ENCODE peak calls at places on chromosomes 12 and 14, in six cellular contexts. G is mesothelial cell of epicardium; A is tibial artery; S is CD4-positive, alpha-beta T cell; B is AG04450; R is astrocyte of the spinal cord. K is an unnamed sample.

GRCh38 chr12:13289644-13290285 is 93.2 kb downstream of the EMP1 start:
- DNase-seq in G (no peak), A (no peak), S (no peak), B (no peak), R (no peak), K (no peak)

GRCh38 chr12:38919191-38919590 is 13.8 kb upstream of the CPNE8 start:
- DNase-seq in G (no peak), A (no peak), S (no peak), B (no peak), R (peak; percentile 24), K (no peak)

GRCh38 chr12:72228424-72228823 is 43.7 kb upstream of the TRHDE start:
- DNase-seq in G (no peak), A (no peak), S (no peak), B (no peak), R (no peak), K (no peak)

GRCh38 chr14:51369814-51370213 is 129.8 kb downstream of the TMX1 start:
- DNase-seq in G (no peak), A (no peak), S (no peak), B (no peak), R (no peak), K (no peak)

GRCh38 chr14:53894456-53894855 is 62.2 kb downstream of the BMP4 start:
- DNase-seq in G (no peak), A (no peak), S (no peak), B (no peak), R (peak; percentile 83), K (no peak)

GRCh38 chr12:67002711-67003110 is 266.4 kb upstream of the CAND1 start:
- DNase-seq in G (no peak), A (no peak), S (no peak), B (no peak), R (no peak), K (no peak)

GRCh38 chr12:14435627-14436026 is 70.1 kb downstream of the ATF7IP start:
- DNase-seq in G (no peak), A (no peak), S (no peak), B (no peak), R (no peak), K (no peak)

GRCh38 chr12:42932937-42933336 is 343.4 kb upstream of the PRICKLE1 start:
- DNase-seq in G (no peak), A (no peak), S (no peak), B (no peak), R (no peak), K (no peak)

GRCh38 chr14:71521238-71521637 is 411.0 kb upstream of the RGS6 start:
- DNase-seq in G (no peak), A (no peak), S (no peak), B (no peak), R (no peak), K (no peak)

GRCh38 chr12:24861751-24862575 is 86.9 kb downstream of the BCAT1 start:
- DNase-seq in G (no peak), A (no peak), S (no peak), B (no peak), R (peak; percentile 53), K (no peak)

GRCh38 chr14:101492716-101493115 is 68.6 kb upstream of the DIO3 start:
- DNase-seq in G (no peak), A (peak; percentile 52), S (no peak), B (no peak), R (no peak), K (no peak)

GRCh38 chr12:77107121-77107520 is 41.8 kb upstream of the E2F7 start:
- DNase-seq in G (no peak), A (no peak), S (no peak), B (no peak), R (no peak), K (no peak)
- TF ChIP-seq CTCF in G (no peak), A (no peak), S (no peak), B (no peak), R (no peak), K (no peak)

GRCh38 chr12:131574397-131574775 is 136.5 kb upstream of the SFSWAP start:
- DNase-seq in G (no peak), A (no peak), S (no peak), B (no peak), R (no peak), K (no peak)
- TF ChIP-seq CTCF in G (no peak), A (no peak), S (no peak), B (no peak), R (no peak), K (no peak)

GRCh38 chr14:68943107-68943506 is 36.0 kb downstream of the ACTN1 start:
- DNase-seq in G (no peak), A (no peak), S (no peak), B (no peak), R (no peak), K (no peak)

GRCh38 chr14:68940614-68941185 is 38.4 kb downstream of the ACTN1 start:
- DNase-seq in G (no peak), A (no peak), S (no peak), B (no peak), R (no peak), K (no peak)

GRCh38 chr14:68942281-68943035 is 36.6 kb downstream of the ACTN1 start:
- DNase-seq in G (no peak), A (no peak), S (no peak), B (no peak), R (no peak), K (no peak)

GRCh38 chr14:68939893-68940613 is 39.0 kb downstream of the ACTN1 start:
- DNase-seq in G (no peak), A (peak; percentile 98), S (no peak), B (peak; percentile 80), R (peak; percentile 99), K (no peak)

GRCh38 chr14:68941820-68942219 is 37.3 kb downstream of the ACTN1 start:
- DNase-seq in G (no peak), A (peak; percentile 95), S (no peak), B (peak; percentile 61), R (peak; percentile 93), K (no peak)
- TF ChIP-seq CTCF in G (no peak), A (peak; percentile 70), S (no peak), B (peak; percentile 55), R (peak; percentile 65), K (no peak)

GRCh38 chr14:69073429-69073828 is 79.5 kb downstream of the DCAF5 start:
- DNase-seq in G (no peak), A (no peak), S (no peak), B (no peak), R (no peak), K (no peak)

GRCh38 chr14:69072584-69072983 is 80.3 kb downstream of the DCAF5 start:
- DNase-seq in G (no peak), A (no peak), S (no peak), B (no peak), R (no peak), K (no peak)

GRCh38 chr14:69066396-69067171 is 86.3 kb downstream of the DCAF5 start:
- DNase-seq in G (no peak), A (no peak), S (no peak), B (no peak), R (no peak), K (no peak)

GRCh38 chr14:69064596-69064995 is 85.5 kb upstream of the ACTN1 start:
- DNase-seq in G (no peak), A (no peak), S (no peak), B (no peak), R (no peak), K (no peak)

DNA sequence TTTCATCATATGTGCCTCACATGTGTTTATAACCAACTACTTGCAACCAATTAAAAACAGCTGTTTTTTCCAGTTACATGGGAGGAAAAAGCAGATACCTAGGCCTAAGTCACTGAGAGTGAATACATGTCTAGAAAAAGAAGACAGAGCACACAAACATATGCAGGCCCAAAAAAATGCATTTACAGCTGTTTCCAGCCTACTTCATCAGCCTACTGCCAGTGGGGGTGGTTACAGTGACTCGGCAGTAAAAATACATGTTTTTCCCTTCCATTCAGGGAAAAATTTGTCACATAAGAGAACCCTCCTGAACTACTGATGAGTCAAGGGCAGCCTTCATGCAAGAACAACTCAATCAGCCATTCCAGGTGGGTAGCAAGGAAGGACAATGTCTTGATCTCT is 83.9 kb downstream of the DCAF5 start:
- DNase-seq in G (no peak), A (no peak), S (no peak), B (peak; percentile 77), R (peak; percentile 78), K (no peak)
- TF ChIP-seq CTCF in G (no peak), A (no peak), S (no peak), B (no peak), R (no peak), K (no peak)

DNA sequence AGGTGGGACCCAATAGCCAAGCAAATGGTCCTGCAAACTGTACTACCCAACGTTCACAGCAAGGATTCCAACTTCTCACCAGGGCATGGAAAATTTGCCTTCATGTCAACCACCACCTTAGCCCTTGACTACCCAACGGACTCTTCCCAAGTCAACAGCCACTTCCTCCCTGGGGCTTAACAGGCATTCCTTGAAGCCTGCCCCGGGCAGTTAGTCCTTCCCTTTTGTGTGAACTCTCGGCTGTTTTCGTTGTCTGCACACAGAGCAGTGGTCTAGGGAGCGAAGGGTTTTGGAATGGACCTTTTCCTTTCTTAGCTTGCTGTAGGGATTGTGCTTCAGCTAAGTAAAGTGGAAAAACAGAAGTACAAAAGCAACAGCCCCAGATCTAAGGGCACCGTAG is 35.2 kb upstream of the TCL1B start:
- DNase-seq in G (no peak), A (no peak), S (no peak), B (no peak), R (no peak), K (no peak)
- TF ChIP-seq CTCF in G (no peak), A (no peak), S (no peak), B (no peak), R (no peak), K (no peak)

DNA sequence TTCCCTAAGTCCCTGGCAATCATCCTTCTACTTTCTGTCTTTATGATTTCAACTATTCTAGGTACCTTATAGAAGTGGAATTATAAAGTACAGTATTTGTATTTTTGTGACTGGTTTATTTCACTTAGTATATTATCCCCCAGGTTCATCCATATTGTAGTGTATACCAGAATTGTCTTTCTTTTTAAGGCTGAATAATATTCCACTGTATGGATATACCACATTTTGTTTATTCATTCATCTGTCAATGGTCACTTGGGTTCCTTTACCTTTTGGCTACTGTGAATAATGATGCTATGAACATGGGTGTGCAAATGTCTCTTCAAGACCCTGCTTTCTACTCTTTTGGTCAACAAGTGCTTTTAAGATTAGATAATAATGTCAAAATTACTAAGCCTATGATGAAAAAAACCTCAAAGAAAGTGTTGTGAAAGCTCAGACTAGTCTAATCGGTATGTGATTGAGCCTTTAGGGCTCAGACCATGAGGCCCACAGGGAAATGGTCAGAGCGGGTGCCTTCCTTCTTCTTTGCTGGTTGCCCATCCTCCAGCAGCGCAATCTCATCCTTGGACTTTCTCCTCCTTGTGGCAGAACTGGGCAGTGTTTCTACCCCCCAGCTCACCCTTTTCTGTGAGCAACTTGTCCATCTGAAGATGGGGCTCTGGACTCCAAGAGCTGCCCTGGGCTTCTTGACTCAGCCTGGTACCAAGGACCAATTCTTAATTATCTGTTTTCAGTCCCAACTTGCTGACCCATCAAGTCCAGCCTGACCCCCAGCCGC is 105.4 kb downstream of the TTC8 start:
- DNase-seq in G (no peak), A (no peak), S (no peak), B (no peak), R (no peak), K (no peak)
- TF ChIP-seq CTCF in G (no peak), A (no peak), S (no peak), B (peak; percentile 22), R (no peak), K (peak; percentile 25)

K was measured in neural crest cell.